ENCODE peak calls at places on chromosome 11, in four cellular contexts. T is cardiac fibroblast, F is GM23248, Z is NCI-H146. L is an unnamed sample.

GRCh38 chr11:118172356-118172755 is 4.1 kb downstream of the SCN2B start:
- DNase-seq in Z (no peak), F (no peak), T (no peak), L (no peak)

GRCh38 chr11:93832780-93833179 is 17.6 kb downstream of the VSTM5 start:
- DNase-seq in Z (no peak), F (no peak), T (no peak), L (no peak)

GRCh38 chr11:57513911-57514537 is 1.5 kb downstream of the SLC43A1 start:
- DNase-seq in Z (peak), F (peak), T (peak), L (peak)

GRCh38 chr11:76120513-76121081 is 85.7 kb downstream of the WNT11 start:
- DNase-seq in T (peak), Z (no peak), F (no peak), L (no peak)

GRCh38 chr11:65206441-65206841 is 24.7 kb downstream of the CAPN1 start:
- DNase-seq in Z (no peak), F (no peak), T (no peak), L (no peak)

GRCh38 chr11:123454060-123454651 is 24.1 kb downstream of the GRAMD1B start:
- DNase-seq in T (peak), F (peak), Z (no peak), L (no peak)

GRCh38 chr11:22626573-22627239 is 1.1 kb upstream of the FANCF start:
- DNase-seq in T (no peak), Z (no peak), F (peak), L (no peak)

GRCh38 chr11:120137611-120138521 is at the start of gene TRIM29:
- DNase-seq in F (no peak), Z (peak), T (no peak), L (no peak)

GRCh38 chr11:37505406-37505805 is 907.4 kb upstream of the RAG2 start:
- DNase-seq in F (no peak), T (no peak), Z (no peak), L (no peak)

GRCh38 chr11:104918113-104918824 is 20.0 kb upstream of the CASP12 start:
- DNase-seq in F (peak), Z (no peak), T (peak), L (peak)

GRCh38 chr11:898540-899190 is 11.9 kb downstream of the CHID1 start:
- DNase-seq in Z (no peak), T (peak), F (peak), L (no peak)